ENCODE peak calls at places on chromosomes 12 and 14, in four cellular contexts. G is K562, T is H1, V is HepG2. Q is an unnamed sample.

GRCh38 chr12:109554761-109555160 is 18.5 kb downstream of the MMAB start:
- DNase-seq in G (no peak), T (no peak), V (no peak), Q (no peak)

GRCh38 chr14:103220134-103220981 is 97.1 kb downstream of the TNFAIP2 start:
- DNase-seq in T (no peak), G (no peak), V (no peak), Q (no peak)

GRCh38 chr14:68363841-68364711 is 428.8 kb downstream of the ZFP36L1 start:
- DNase-seq in G (no peak), V (peak), T (peak), Q (no peak)

GRCh38 chr12:115338566-115339294 is 654.8 kb upstream of the TBX3 start:
- DNase-seq in V (no peak), T (no peak), G (no peak), Q (no peak)

GRCh38 chr12:106873983-106874382 is 81.7 kb upstream of the TMEM263 start:
- DNase-seq in G (no peak), T (no peak), V (no peak), Q (no peak)

GRCh38 chr12:31215521-31216232 is 110.3 kb downstream of the SINHCAF start:
- DNase-seq in G (no peak), T (no peak), V (no peak), Q (no peak)

GRCh38 chr12:48569946-48570345 is at the start of gene LALBA:
- DNase-seq in V (no peak), T (no peak), G (no peak), Q (no peak)

GRCh38 chr12:9907769-9908168 is 24.4 kb downstream of the CLEC2A start:
- DNase-seq in V (no peak), T (no peak), G (no peak), Q (no peak)

GRCh38 chr12:108621161-108621560 is 12.5 kb downstream of the SELPLG start:
- DNase-seq in V (no peak), G (no peak), T (no peak), Q (no peak)

GRCh38 chr12:47602330-47602729 is 103.5 kb downstream of the RPAP3 start:
- DNase-seq in G (no peak), T (no peak), V (no peak), Q (no peak)

GRCh38 chr12:99767809-99768208 is 120.3 kb downstream of the GARIN6 start:
- DNase-seq in T (no peak), V (no peak), G (no peak), Q (no peak)

GRCh38 chr14:97408937-97409860 is 612.0 kb downstream of the VRK1 start:
- DNase-seq in V (no peak), T (no peak), G (no peak), Q (no peak)

GRCh38 chr14:89721991-89722390 is 232.5 kb downstream of the EFCAB11 start:
- DNase-seq in G (no peak), T (no peak), V (no peak), Q (no peak)

GRCh38 chr12:47838286-47838931 is 18.7 kb upstream of the HDAC7 start:
- DNase-seq in T (no peak), V (peak), G (peak), Q (no peak)

GRCh38 chr12:107322063-107322462 is 228.7 kb upstream of the CRY1 start:
- DNase-seq in G (no peak), V (no peak), T (no peak), Q (no peak)

GRCh38 chr14:38752750-38753149 is 350.3 kb downstream of the SEC23A start:
- DNase-seq in T (no peak), V (no peak), G (no peak), Q (no peak)

GRCh38 chr14:24999157-24999556 is 50.8 kb downstream of the STXBP6 start:
- DNase-seq in T (no peak), V (no peak), G (no peak), Q (no peak)

GRCh38 chr12:49352351-49352750 is 5.7 kb downstream of the DNAJC22 start:
- DNase-seq in G (no peak), T (no peak), V (no peak), Q (no peak)

GRCh38 chr14:105343194-105343593 is 28.6 kb downstream of the PACS2 start:
- DNase-seq in T (no peak), G (no peak), V (peak), Q (no peak)

GRCh38 chr14:56247495-56248087 is 129.4 kb downstream of the PELI2 start:
- DNase-seq in V (peak), T (no peak), G (no peak), Q (no peak)

GRCh38 chr12:95336387-95337067 is 118.9 kb downstream of the VEZT start:
- DNase-seq in G (no peak), V (peak), T (peak), Q (no peak)

GRCh38 chr14:104294983-104295680 is 156.7 kb downstream of the KIF26A start:
- DNase-seq in V (no peak), G (no peak), T (no peak), Q (no peak)

GRCh38 chr14:104206281-104206904 is 68.0 kb downstream of the KIF26A start:
- DNase-seq in V (peak), G (no peak), T (no peak), Q (no peak)

GRCh38 chr14:40601063-40601462 is 1005.6 kb upstream of the LRFN5 start:
- DNase-seq in G (no peak), V (no peak), T (no peak), Q (no peak)
- TF ChIP-seq POLR2AphosphoS5 in G (no peak), V (no peak), T (no peak), Q (no peak)

GRCh38 chr14:70906785-70907171 is 481 bp upstream of the PCNX1 start:
- DNase-seq in V (no peak), G (no peak), T (no peak), Q (no peak)

GRCh38 chr14:70907996-70908917 is 998 bp downstream of the PCNX1 start:
- DNase-seq in G (peak), V (peak), T (peak), Q (no peak)

GRCh38 chr14:70907172-70907995 is at the start of gene PCNX1:
- DNase-seq in G (peak), V (peak), T (peak), Q (peak)

GRCh38 chr14:70908918-70909641 is 1.8 kb downstream of the PCNX1 start:
- DNase-seq in G (no peak), V (no peak), T (no peak), Q (no peak)

GRCh38 chr14:70909788-70910614 is 2.7 kb downstream of the PCNX1 start:
- DNase-seq in G (no peak), V (no peak), T (no peak), Q (peak)
- H3K4me3 ChIP-seq in G (no peak), V (no peak), T (no peak), Q (peak)

GRCh38 chr12:16330554-16330953 is 16.9 kb upstream of the MGST1 start:
- DNase-seq in G (no peak), T (no peak), V (no peak), Q (no peak)
- TF ChIP-seq GABPA in G (no peak), T (no peak), V (no peak), Q (no peak)

DNA sequence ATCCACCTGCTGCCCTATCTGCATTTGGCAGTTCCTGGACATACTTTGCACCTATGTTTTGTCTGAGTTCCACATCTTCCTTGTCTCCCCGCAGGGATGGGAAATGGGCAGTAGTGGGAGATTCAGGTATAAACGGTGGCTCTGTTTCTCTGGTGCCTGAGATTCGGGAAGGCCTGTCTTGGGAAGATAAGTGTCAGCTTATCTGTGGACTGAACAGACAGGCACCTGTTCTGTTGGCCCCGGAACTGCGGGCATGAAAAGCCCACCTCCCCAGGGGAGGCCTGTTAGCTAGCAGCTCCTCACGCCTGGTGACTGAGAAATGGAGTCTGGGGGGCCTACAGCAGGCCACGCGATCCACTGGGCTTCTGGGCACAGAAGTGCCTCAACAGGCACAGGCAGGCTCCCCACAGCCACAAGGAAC is 5.8 kb downstream of the PHB2 start:
- DNase-seq in V (no peak), G (no peak), T (no peak), Q (no peak)
- TF ChIP-seq POLR2AphosphoS5 in V (no peak), G (peak), T (no peak), Q (no peak)

GRCh38 chr14:50524071-50524470 is 8.3 kb downstream of the MAP4K5 start:
- DNase-seq in V (no peak), T (no peak), G (no peak), Q (no peak)
- H3K4me3 ChIP-seq in V (no peak), T (no peak), G (no peak), Q (no peak)

GRCh38 chr12:18436163-18436562 is 174.8 kb downstream of the PIK3C2G start:
- DNase-seq in V (no peak), T (no peak), G (no peak), Q (no peak)

GRCh38 chr12:18443768-18444437 is 182.6 kb downstream of the PIK3C2G start:
- DNase-seq in T (no peak), G (no peak), V (no peak), Q (no peak)

GRCh38 chr12:18439541-18439940 is 178.2 kb downstream of the PIK3C2G start:
- DNase-seq in V (no peak), G (no peak), T (no peak), Q (no peak)
- TF ChIP-seq GABPA in V (no peak), G (no peak), T (no peak), Q (no peak)

GRCh38 chr14:23545740-23546411 is 5.7 kb downstream of the ZFHX2 start:
- DNase-seq in G (no peak), V (peak), T (no peak), Q (no peak)
- TF ChIP-seq POLR2AphosphoS5 in G (no peak), V (no peak), T (no peak), Q (no peak)

GRCh38 chr12:122523846-122524718 is 2.7 kb downstream of the RSRC2 start:
- DNase-seq in T (no peak), G (no peak), V (no peak), Q (no peak)

GRCh38 chr12:122526683-122527477 is at the start of the genes KNTC1 and RSRC2:
- DNase-seq in G (peak), V (peak), T (peak), Q (peak)

GRCh38 chr12:122528992-122529391 is 1.9 kb downstream of the KNTC1 start:
- DNase-seq in G (no peak), T (no peak), V (no peak), Q (no peak)

GRCh38 chr12:122527478-122527944 is 462 bp downstream of the KNTC1 start:
- DNase-seq in V (no peak), T (no peak), G (peak), Q (no peak)

DNA sequence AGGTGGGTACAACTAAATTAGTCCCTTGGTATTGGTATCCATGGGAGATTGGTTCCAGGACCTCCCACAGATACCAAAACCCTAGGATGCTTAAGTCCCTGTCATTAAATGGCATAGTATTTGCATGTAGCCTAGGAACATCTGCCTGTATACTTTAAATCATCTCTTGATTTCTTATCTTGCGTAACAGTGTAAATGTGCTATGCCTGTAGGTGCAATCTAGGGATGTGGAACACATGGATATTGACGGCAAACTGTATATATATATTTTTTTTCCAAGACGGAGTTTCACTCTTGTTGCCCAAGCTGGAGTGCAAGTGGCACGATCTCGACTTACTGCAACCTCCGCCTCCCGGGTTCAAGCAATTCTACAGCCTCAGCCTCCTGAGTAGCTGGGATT is 1.5 kb downstream of the KNTC1 start:
- DNase-seq in V (no peak), G (no peak), T (no peak), Q (no peak)
- H3K4me3 ChIP-seq in V (no peak), G (peak), T (no peak), Q (no peak)

GRCh38 chr14:60199321-60199720 is 34.1 kb upstream of the DHRS7 start:
- DNase-seq in T (no peak), G (no peak), V (no peak), Q (no peak)
- TF ChIP-seq GABPA in T (no peak), G (no peak), V (no peak), Q (no peak)